ENCODE peak calls at places on chromosomes 5 and 9, in four cellular contexts. One of them, this sample, is unnamed.

GRCh38 chr9:19231126-19232035 is 888 bp downstream of the DENND4C start:
- DNase-seq in fibroblast of lung: peak; percentile 33
- DNase-seq in tibial nerve: no peak
- DNase-seq in lower lobe of right lung: no peak
- DNase-seq in this sample: no peak

GRCh38 chr5:175464414-175465233 is 13.7 kb upstream of the SFXN1 start:
- DNase-seq in lower lobe of right lung: no peak
- DNase-seq in tibial nerve: peak; percentile 71
- DNase-seq in fibroblast of lung: peak; percentile 31
- DNase-seq in this sample: no peak

GRCh38 chr5:176846335-176847140 is 36.2 kb downstream of the UNC5A start:
- DNase-seq in tibial nerve: no peak
- DNase-seq in lower lobe of right lung: no peak
- DNase-seq in fibroblast of lung: no peak
- DNase-seq in this sample: no peak

GRCh38 chr5:56412601-56413379 is 179.7 kb upstream of the ANKRD55 start:
- DNase-seq in lower lobe of right lung: peak; percentile 78
- DNase-seq in fibroblast of lung: no peak
- DNase-seq in tibial nerve: peak; percentile 48
- DNase-seq in this sample: no peak

GRCh38 chr9:14251146-14252071 is 62.5 kb downstream of the NFIB start:
- DNase-seq in tibial nerve: peak; percentile 56
- DNase-seq in fibroblast of lung: peak; percentile 90
- DNase-seq in lower lobe of right lung: peak; percentile 82
- DNase-seq in this sample: peak; percentile 46

GRCh38 chr9:33473643-33474352 is at the start of gene NOL6:
- DNase-seq in tibial nerve: peak; percentile 99
- DNase-seq in fibroblast of lung: peak; percentile 99
- DNase-seq in lower lobe of right lung: peak; percentile 97
- DNase-seq in this sample: peak; percentile 97

GRCh38 chr9:13278368-13279246 is 885 bp downstream of the MPDZ start:
- DNase-seq in fibroblast of lung: peak; percentile 67
- DNase-seq in tibial nerve: peak; percentile 61
- DNase-seq in lower lobe of right lung: peak; percentile 50
- DNase-seq in this sample: peak; percentile 5

GRCh38 chr5:38602641-38603040 is 46.2 kb upstream of the LIFR start:
- DNase-seq in tibial nerve: no peak
- DNase-seq in fibroblast of lung: no peak
- DNase-seq in lower lobe of right lung: no peak
- DNase-seq in this sample: no peak

GRCh38 chr5:1731091-1731639 is 68.5 kb downstream of the MRPL36 start:
- DNase-seq in tibial nerve: no peak
- DNase-seq in lower lobe of right lung: no peak
- DNase-seq in fibroblast of lung: no peak
- DNase-seq in this sample: no peak

GRCh38 chr5:55985181-55985580 is 9.6 kb downstream of the IL6ST start:
- DNase-seq in lower lobe of right lung: no peak
- DNase-seq in fibroblast of lung: no peak
- DNase-seq in tibial nerve: no peak
- DNase-seq in this sample: no peak

GRCh38 chr5:36374275-36374862 is 72.7 kb upstream of the RANBP3L start:
- DNase-seq in lower lobe of right lung: no peak
- DNase-seq in tibial nerve: no peak
- DNase-seq in fibroblast of lung: peak; percentile 71
- DNase-seq in this sample: no peak

GRCh38 chr5:38601843-38602424 is 45.5 kb upstream of the LIFR start:
- DNase-seq in fibroblast of lung: peak; percentile 46
- DNase-seq in lower lobe of right lung: no peak
- DNase-seq in tibial nerve: no peak
- DNase-seq in this sample: no peak

GRCh38 chr5:68932830-68933434 is 160.9 kb upstream of the SLC30A5 start:
- DNase-seq in fibroblast of lung: no peak
- DNase-seq in lower lobe of right lung: no peak
- DNase-seq in tibial nerve: no peak
- DNase-seq in this sample: no peak

GRCh38 chr5:136155769-136156168 is 23.1 kb downstream of the SMAD5 start:
- DNase-seq in lower lobe of right lung: no peak
- DNase-seq in tibial nerve: no peak
- DNase-seq in fibroblast of lung: no peak
- DNase-seq in this sample: no peak

GRCh38 chr9:38681747-38682227 is 38.1 kb downstream of the FAM240B start:
- DNase-seq in fibroblast of lung: peak; percentile 39
- DNase-seq in lower lobe of right lung: no peak
- DNase-seq in tibial nerve: no peak
- DNase-seq in this sample: no peak

GRCh38 chr5:4584982-4585381 is 555.1 kb upstream of the ADAMTS16 start:
- DNase-seq in lower lobe of right lung: no peak
- DNase-seq in fibroblast of lung: no peak
- DNase-seq in tibial nerve: peak; percentile 25
- DNase-seq in this sample: no peak

GRCh38 chr9:135960328-135961276 is 571 bp downstream of the UBAC1 start:
- DNase-seq in fibroblast of lung: no peak
- DNase-seq in tibial nerve: peak; percentile 23
- DNase-seq in lower lobe of right lung: no peak
- DNase-seq in this sample: no peak

GRCh38 chr9:90007516-90008430 is 403.0 kb downstream of the GADD45G start:
- DNase-seq in fibroblast of lung: peak; percentile 81
- DNase-seq in tibial nerve: no peak
- DNase-seq in lower lobe of right lung: no peak
- DNase-seq in this sample: no peak

GRCh38 chr9:112836394-112836793 is 54.3 kb downstream of the SLC46A2 start:
- DNase-seq in fibroblast of lung: no peak
- DNase-seq in lower lobe of right lung: no peak
- DNase-seq in tibial nerve: no peak
- DNase-seq in this sample: no peak

GRCh38 chr9:115328228-115328627 is 210.3 kb upstream of the TNC start:
- DNase-seq in fibroblast of lung: peak; percentile 59
- DNase-seq in tibial nerve: no peak
- DNase-seq in lower lobe of right lung: no peak
- DNase-seq in this sample: peak; percentile 43

DNA sequence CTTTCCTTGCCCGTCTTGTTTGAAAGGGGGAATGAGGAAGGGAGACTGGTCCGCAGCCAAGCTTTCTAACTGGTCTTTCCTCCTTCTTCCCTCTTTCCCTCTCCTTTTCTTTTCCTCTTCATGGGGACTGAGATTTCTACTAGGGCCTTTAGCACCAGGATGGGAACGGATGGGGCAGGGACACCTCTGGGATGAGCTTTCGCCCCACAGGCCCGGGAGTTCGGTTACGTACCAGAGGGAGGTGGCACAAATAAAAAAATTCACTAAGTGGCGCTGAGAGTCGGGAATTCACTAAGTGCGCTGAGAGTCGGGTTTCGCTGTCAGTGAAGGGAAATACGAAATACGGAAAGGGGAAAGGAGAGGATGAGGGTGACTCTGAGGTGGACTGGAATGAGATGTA is 21.6 kb downstream of the BTNL9 start:
- DNase-seq in lower lobe of right lung: no peak
- DNase-seq in tibial nerve: no peak
- DNase-seq in fibroblast of lung: no peak
- DNase-seq in this sample: no peak
- H3K27me3 ChIP-seq in lower lobe of right lung: peaks cover 73% of the 10 kb centered on the region
- H3K27me3 ChIP-seq in tibial nerve: peaks cover 57% of the 10 kb centered on the region
- H3K27me3 ChIP-seq in fibroblast of lung: peaks cover 11% of the 10 kb centered on the region
- H3K27me3 ChIP-seq in this sample: peaks cover 8% of the 10 kb centered on the region

DNA sequence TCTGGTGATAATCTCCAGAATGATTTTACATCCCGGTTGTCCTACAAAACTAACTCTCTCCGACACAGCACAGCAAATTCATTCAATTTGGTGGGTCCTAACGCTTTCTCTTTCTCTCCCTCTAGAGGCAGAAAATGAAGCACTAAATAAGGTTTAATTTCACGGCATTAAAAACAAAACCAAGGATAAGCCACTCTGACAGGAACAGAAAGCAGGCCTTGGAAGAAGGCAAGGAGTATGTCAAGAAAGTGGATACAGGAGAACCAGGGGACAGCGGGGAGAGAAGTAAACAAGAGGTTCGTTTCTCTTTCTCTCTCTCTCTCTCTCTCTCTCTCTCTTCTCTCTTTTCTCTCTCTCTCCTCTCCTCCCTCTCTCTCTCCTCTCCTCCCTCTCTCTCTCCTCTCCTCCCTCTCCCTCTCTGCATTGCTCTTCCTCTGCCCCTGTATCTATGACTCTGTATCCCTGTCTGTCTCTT is 49.8 kb downstream of the EBF1 start:
- DNase-seq in fibroblast of lung: peak; percentile 83
- DNase-seq in lower lobe of right lung: no peak
- DNase-seq in tibial nerve: no peak
- DNase-seq in this sample: no peak
- TF ChIP-seq CTCF in fibroblast of lung: peak; percentile 68
- TF ChIP-seq CTCF in lower lobe of right lung: peak; percentile 24
- TF ChIP-seq CTCF in tibial nerve: peak; percentile 43
- TF ChIP-seq CTCF in this sample: peak; percentile 54

GRCh38 chr5:181039961-181040915 is at the start of gene BTNL9:
- DNase-seq in fibroblast of lung: no peak
- DNase-seq in tibial nerve: no peak
- DNase-seq in lower lobe of right lung: no peak
- DNase-seq in this sample: no peak
- H3K27me3 ChIP-seq in fibroblast of lung: no peaks in the 10 kb centered on the region
- H3K27me3 ChIP-seq in tibial nerve: peaks cover 17% of the 10 kb centered on the region
- H3K27me3 ChIP-seq in lower lobe of right lung: peaks cover 14% of the 10 kb centered on the region
- H3K27me3 ChIP-seq in this sample: no peaks in the 10 kb centered on the region

GRCh38 chr5:59005934-59006701 is 423.2 kb downstream of the RAB3C start:
- DNase-seq in fibroblast of lung: no peak
- DNase-seq in tibial nerve: no peak
- DNase-seq in lower lobe of right lung: no peak
- DNase-seq in this sample: no peak

GRCh38 chr5:59003124-59003523 is 420.2 kb downstream of the RAB3C start:
- DNase-seq in tibial nerve: no peak
- DNase-seq in fibroblast of lung: no peak
- DNase-seq in lower lobe of right lung: no peak
- DNase-seq in this sample: no peak

GRCh38 chr5:59008816-59009473 is 426.1 kb downstream of the RAB3C start:
- DNase-seq in fibroblast of lung: no peak
- DNase-seq in lower lobe of right lung: no peak
- DNase-seq in tibial nerve: no peak
- DNase-seq in this sample: no peak

GRCh38 chr5:59003641-59004040 is 420.8 kb downstream of the RAB3C start:
- DNase-seq in lower lobe of right lung: no peak
- DNase-seq in fibroblast of lung: no peak
- DNase-seq in tibial nerve: no peak
- DNase-seq in this sample: no peak

DNA sequence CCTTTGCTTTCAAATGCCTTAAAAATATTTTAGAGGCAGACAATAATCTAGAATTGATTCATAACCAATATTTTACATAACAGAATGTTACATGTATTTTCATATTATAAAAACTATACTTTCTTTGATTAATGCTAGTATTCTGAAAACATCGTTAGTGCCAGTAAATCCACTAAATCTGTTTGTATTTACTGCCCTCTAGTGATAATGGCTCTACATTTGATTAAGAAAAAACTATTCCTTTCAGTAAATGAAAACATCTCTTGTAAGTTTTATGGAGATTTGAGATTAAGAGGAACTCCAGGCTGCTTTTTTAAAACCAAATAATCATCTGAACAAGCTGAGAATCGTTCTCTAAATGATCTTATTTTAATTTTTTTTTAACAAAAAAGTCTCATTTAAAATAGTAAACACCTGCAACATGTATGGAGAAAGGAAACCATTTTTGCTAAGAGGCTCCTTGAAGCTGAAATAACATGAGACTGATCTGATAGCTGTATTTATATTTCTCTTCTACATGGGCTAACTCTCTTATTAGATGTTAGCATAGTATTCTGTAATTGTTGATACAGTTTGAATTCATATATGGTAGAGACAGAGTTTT is 424.7 kb downstream of the RAB3C start:
- DNase-seq in tibial nerve: no peak
- DNase-seq in fibroblast of lung: peak; percentile 66
- DNase-seq in lower lobe of right lung: no peak
- DNase-seq in this sample: no peak
- TF ChIP-seq CTCF in tibial nerve: peak; percentile 30
- TF ChIP-seq CTCF in fibroblast of lung: peak; percentile 46
- TF ChIP-seq CTCF in lower lobe of right lung: peak; percentile 42
- TF ChIP-seq CTCF in this sample: peak; percentile 51

GRCh38 chr9:123132696-123133095 is 99.2 kb downstream of the GPR21 start:
- DNase-seq in tibial nerve: no peak
- DNase-seq in fibroblast of lung: no peak
- DNase-seq in lower lobe of right lung: no peak
- DNase-seq in this sample: no peak
- H3K27me3 ChIP-seq in tibial nerve: no peaks in the 10 kb centered on the region
- H3K27me3 ChIP-seq in fibroblast of lung: no peaks in the 10 kb centered on the region
- H3K27me3 ChIP-seq in lower lobe of right lung: no peaks in the 10 kb centered on the region
- H3K27me3 ChIP-seq in this sample: no peaks in the 10 kb centered on the region

This sample was measured in thoracic aorta.